ENCODE peak calls at places on chromosome 7, in six cellular contexts. J, O, G, B, K and C are unnamed samples.

GRCh38 chr7:47572101-47572460 is 9.8 kb downstream of the TNS3 start:
- DNase-seq in J (peak; percentile 83), O (no peak), G (no peak), B (no peak), K (no peak), C (no peak)

GRCh38 chr7:78020131-78020873 is 221.7 kb downstream of the PHTF2 start:
- DNase-seq in J (peak; percentile 92), O (peak; percentile 76), G (peak; percentile 83), B (peak; percentile 75), K (peak; percentile 23), C (peak; percentile 58)

GRCh38 chr7:8065356-8065813 is 96.8 kb downstream of the GLCCI1 start:
- DNase-seq in J (peak; percentile 80), O (no peak), G (no peak), B (no peak), K (no peak), C (no peak)

GRCh38 chr7:47609803-47610452 is 28.0 kb upstream of the TNS3 start:
- DNase-seq in J (peak; percentile 46), O (no peak), G (no peak), B (no peak), K (no peak), C (no peak)

GRCh38 chr7:28973591-28973990 is 15.5 kb upstream of the TRIL start:
- DNase-seq in J (no peak), O (no peak), G (no peak), B (no peak), K (no peak), C (no peak)

GRCh38 chr7:29071203-29071804 is 75.0 kb downstream of the CPVL start:
- DNase-seq in J (no peak), O (no peak), G (no peak), B (no peak), K (no peak), C (no peak)

GRCh38 chr7:87878208-87878735 is 2.0 kb downstream of the DBF4 start:
- DNase-seq in J (peak; percentile 34), O (no peak), G (no peak), B (no peak), K (no peak), C (no peak)

GRCh38 chr7:51878869-51879268 is 562.3 kb upstream of the COBL start:
- DNase-seq in J (no peak), O (peak; percentile 26), G (no peak), B (peak; percentile 5), K (no peak), C (no peak)

GRCh38 chr7:115593111-115593510 is 437.5 kb downstream of the TFEC start:
- DNase-seq in J (no peak), O (no peak), G (no peak), B (no peak), K (no peak), C (no peak)

GRCh38 chr7:28409716-28410627 is 2.3 kb upstream of the CREB5 start:
- DNase-seq in J (peak; percentile 82), O (peak; percentile 75), G (peak; percentile 76), B (peak; percentile 81), K (no peak), C (no peak)

GRCh38 chr7:102146122-102146521 is 140.5 kb upstream of the SH2B2 start:
- DNase-seq in J (no peak), O (no peak), G (no peak), B (no peak), K (no peak), C (no peak)

GRCh38 chr7:151999337-152000090 is 26.0 kb upstream of the GALNT11 start:
- DNase-seq in J (peak; percentile 29), O (no peak), G (no peak), B (no peak), K (no peak), C (no peak)

GRCh38 chr7:50868426-50869100 is 85.9 kb upstream of the GRB10 start:
- DNase-seq in J (peak; percentile 34), O (no peak), G (no peak), B (no peak), K (no peak), C (no peak)

GRCh38 chr7:69782917-69783684 is 184.8 kb downstream of the AUTS2 start:
- DNase-seq in J (peak; percentile 25), O (no peak), G (no peak), B (no peak), K (no peak), C (no peak)

GRCh38 chr7:42661312-42661711 is 250.6 kb downstream of the C7orf25 start:
- DNase-seq in J (peak; percentile 85), O (no peak), G (no peak), B (no peak), K (no peak), C (no peak)

GRCh38 chr7:155451522-155452239 is 6.2 kb upstream of the EN2 start:
- DNase-seq in J (no peak), O (peak; percentile 52), G (no peak), B (no peak), K (no peak), C (no peak)

GRCh38 chr7:18027628-18028027 is at the start of gene PRPS1L1:
- DNase-seq in J (no peak), O (no peak), G (no peak), B (no peak), K (no peak), C (no peak)

GRCh38 chr7:5681423-5681822 is 100.0 kb downstream of the RNF216 start:
- DNase-seq in J (no peak), O (no peak), G (no peak), B (no peak), K (no peak), C (no peak)

GRCh38 chr7:5679047-5679740 is 102.3 kb downstream of the RNF216 start:
- DNase-seq in J (no peak), O (no peak), G (peak; percentile 58), B (peak; percentile 22), K (no peak), C (no peak)

GRCh38 chr7:5681979-5682546 is 99.4 kb downstream of the RNF216 start:
- DNase-seq in J (no peak), O (no peak), G (no peak), B (no peak), K (no peak), C (no peak)

GRCh38 chr7:5678295-5679046 is 103.0 kb downstream of the RNF216 start:
- DNase-seq in J (no peak), O (no peak), G (no peak), B (peak; percentile 12), K (no peak), C (no peak)

DNA sequence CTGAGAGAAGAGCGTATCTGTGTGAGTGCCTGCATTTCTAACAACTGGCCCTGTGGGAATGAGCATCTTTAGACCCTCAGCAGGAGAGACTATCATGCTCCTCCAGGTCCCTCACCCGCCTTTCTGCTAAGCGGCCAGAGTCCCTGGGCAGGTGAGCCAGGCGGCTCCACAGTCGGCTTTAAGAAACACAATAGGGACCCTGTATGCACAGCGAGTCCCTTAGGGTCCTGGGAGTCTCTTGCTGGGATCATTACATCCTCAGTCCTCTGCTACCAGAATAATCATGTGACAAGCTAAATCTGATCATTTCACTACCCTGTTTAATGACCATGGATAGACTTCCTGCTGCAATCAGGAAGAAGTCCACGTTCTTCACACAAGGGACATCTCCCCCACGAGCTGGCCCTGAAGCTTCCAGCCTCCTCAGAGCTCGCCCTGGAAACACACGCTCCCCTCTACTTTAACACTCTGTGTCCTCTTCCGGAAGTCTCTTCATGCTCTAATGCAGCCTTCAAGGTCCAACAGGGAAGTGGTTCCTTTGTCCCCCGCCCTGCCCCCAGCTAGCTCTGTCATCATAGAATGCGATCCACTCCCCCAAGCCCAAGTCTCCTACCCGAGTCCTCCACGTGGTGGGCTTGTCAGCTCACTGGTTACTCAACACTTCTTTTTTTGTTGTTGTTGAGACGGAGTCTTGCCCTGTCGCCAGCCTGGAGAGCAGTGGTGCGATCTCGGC is 101.6 kb downstream of the RNF216 start:
- DNase-seq in J (no peak), O (no peak), G (no peak), B (no peak), K (no peak), C (no peak)
- H3K27ac ChIP-seq in J (no peak overlapping the region), O (peak overlapping the region; percentile 17), G (no peak overlapping the region), B (peak overlapping the region; percentile 39), K (no peak overlapping the region), C (no peak overlapping the region)

GRCh38 chr7:128422037-128422436 is 12.3 kb upstream of the IMPDH1 start:
- DNase-seq in J (no peak), O (no peak), G (no peak), B (no peak), K (no peak), C (no peak)

GRCh38 chr7:128420773-128421172 is 11.0 kb upstream of the IMPDH1 start:
- DNase-seq in J (no peak), O (no peak), G (no peak), B (no peak), K (no peak), C (no peak)

GRCh38 chr7:128421384-128421783 is 11.6 kb upstream of the IMPDH1 start:
- DNase-seq in J (no peak), O (no peak), G (no peak), B (no peak), K (no peak), C (no peak)

GRCh38 chr7:128424936-128425335 is 15.2 kb upstream of the IMPDH1 start:
- DNase-seq in J (no peak), O (no peak), G (no peak), B (no peak), K (no peak), C (no peak)

GRCh38 chr7:128422856-128423255 is 13.1 kb upstream of the IMPDH1 start:
- DNase-seq in J (no peak), O (no peak), G (no peak), B (no peak), K (no peak), C (no peak)
- TF ChIP-seq EZH2phosphoT487 in J (no peak), O (no peak), G (no peak), B (no peak), K (no peak), C (no peak)

GRCh38 chr7:46220066-46220630 is 299.1 kb upstream of the IGFBP3 start:
- DNase-seq in J (peak; percentile 53), O (no peak), G (no peak), B (no peak), K (no peak), C (no peak)

GRCh38 chr7:46214526-46214925 is 293.5 kb upstream of the IGFBP3 start:
- DNase-seq in J (no peak), O (no peak), G (no peak), B (no peak), K (no peak), C (no peak)

GRCh38 chr7:46215987-46216567 is 295.0 kb upstream of the IGFBP3 start:
- DNase-seq in J (no peak), O (peak; percentile 94), G (no peak), B (peak; percentile 35), K (no peak), C (no peak)

GRCh38 chr7:46213154-46213537 is 292.1 kb upstream of the IGFBP3 start:
- DNase-seq in J (no peak), O (no peak), G (no peak), B (no peak), K (no peak), C (no peak)

GRCh38 chr7:46218461-46219202 is 297.6 kb upstream of the IGFBP3 start:
- DNase-seq in J (peak; percentile 50), O (no peak), G (no peak), B (no peak), K (no peak), C (no peak)
- H3K27ac ChIP-seq in J (no peak overlapping the region), O (no peak overlapping the region), G (no peak overlapping the region), B (no peak overlapping the region), K (no peak overlapping the region), C (no peak overlapping the region)

DNA sequence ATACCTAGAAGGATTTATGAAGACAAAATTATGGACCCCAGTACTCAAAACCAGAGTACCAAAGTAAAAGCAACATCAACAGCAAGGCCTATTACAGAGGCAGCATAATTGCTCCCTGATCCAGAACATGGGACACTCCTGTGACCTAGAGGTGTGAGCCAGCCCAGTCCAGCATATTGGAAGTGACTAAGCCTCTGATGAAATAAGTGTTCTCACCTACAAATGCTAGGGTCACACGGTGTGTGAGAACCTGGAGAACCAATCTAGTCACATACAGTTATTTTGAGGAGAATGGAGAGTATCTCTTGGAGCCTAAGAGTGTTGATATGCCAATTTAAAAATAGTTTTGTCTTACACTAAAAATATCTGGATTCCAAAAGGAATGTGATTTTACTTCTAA is 57.0 kb upstream of the CD36 start:
- DNase-seq in J (peak; percentile 29), O (no peak), G (no peak), B (no peak), K (no peak), C (no peak)
- TF ChIP-seq EZH2phosphoT487 in J (no peak), O (no peak), G (no peak), B (no peak), K (no peak), C (no peak)